ENCODE peak calls at places on chromosomes 5 and 9, in seven cellular contexts. C is CD4-positive, alpha-beta memory T cell; B is activated naive CD8-positive, alpha-beta T cell treated with anti-CD3 and anti-CD28 coated beads, Interleukin-2, amount 50 U/mL, for 24 hours; T is iPS-NIHi11; O is memory B cell; J is left ventricle myocardium inferior; I is C1 segment of cervical spinal cord. W is an unnamed sample.
A peak's percentile ranks its signal among the peaks of the same experiment; 100 is the strongest.

GRCh38 chr9:89349607-89350006 is 31.3 kb downstream of the SECISBP2 start:
- DNase-seq in C (no peak), B (no peak), T (no peak), O (no peak), J (no peak), I (no peak), W (no peak)

GRCh38 chr5:173454764-173455598 is 126.8 kb upstream of the STC2 start:
- DNase-seq in C (no peak), B (no peak), T (no peak), O (no peak), J (peak; percentile 52), I (no peak), W (no peak)

GRCh38 chr5:90503596-90503995 is 25.8 kb downstream of the LYSMD3 start:
- DNase-seq in C (no peak), B (no peak), T (no peak), O (no peak), J (no peak), I (no peak), W (no peak)

GRCh38 chr5:138844812-138845513 is 30.2 kb downstream of the LRRTM2 start:
- DNase-seq in C (no peak), B (no peak), T (no peak), O (no peak), J (no peak), I (no peak), W (no peak)

GRCh38 chr9:131693651-131694597 is 46.0 kb downstream of the RAPGEF1 start:
- DNase-seq in C (no peak), B (no peak), T (no peak), O (no peak), J (no peak), I (no peak), W (no peak)

GRCh38 chr9:89622933-89623861 is 18.4 kb downstream of the GADD45G start:
- DNase-seq in C (no peak), B (no peak), T (no peak), O (no peak), J (no peak), I (no peak), W (no peak)

GRCh38 chr5:15774632-15775031 is 274.7 kb downstream of the FBXL7 start:
- DNase-seq in C (no peak), B (no peak), T (peak; percentile 26), O (no peak), J (no peak), I (no peak), W (no peak)

GRCh38 chr5:149747141-149747832 is 17.2 kb downstream of the PPARGC1B start:
- DNase-seq in C (no peak), B (no peak), T (peak; percentile 65), O (no peak), J (no peak), I (no peak), W (no peak)

GRCh38 chr9:15834541-15834940 is 281.7 kb downstream of the CCDC171 start:
- DNase-seq in C (no peak), B (no peak), T (no peak), O (no peak), J (no peak), I (no peak), W (no peak)

GRCh38 chr5:51416149-51416548 is 32.9 kb downstream of the ISL1 start:
- DNase-seq in C (no peak), B (no peak), T (no peak), O (no peak), J (no peak), I (no peak), W (no peak)

GRCh38 chr5:123285122-123286011 is 137.8 kb downstream of the CEP120 start:
- DNase-seq in C (no peak), B (no peak), T (peak; percentile 57), O (no peak), J (no peak), I (no peak), W (no peak)

GRCh38 chr9:77826621-77827020 is 178.5 kb upstream of the GNA14 start:
- DNase-seq in C (no peak), B (no peak), T (no peak), O (no peak), J (no peak), I (no peak), W (no peak)

GRCh38 chr9:254516-254915 is 39.9 kb downstream of the DOCK8 start:
- DNase-seq in C (no peak), B (no peak), T (peak; percentile 15), O (no peak), J (no peak), I (no peak), W (no peak)

GRCh38 chr5:64666058-64666457 is 24.2 kb upstream of the SHISAL2B start:
- DNase-seq in C (no peak), B (no peak), T (no peak), O (no peak), J (no peak), I (no peak), W (no peak)

GRCh38 chr5:62475072-62475471 is 62.5 kb downstream of the IPO11 start:
- DNase-seq in C (no peak), B (no peak), T (no peak), O (no peak), J (no peak), I (no peak), W (no peak)

GRCh38 chr5:142830241-142831018 is 60.3 kb downstream of the ARHGAP26 start:
- DNase-seq in C (no peak), B (no peak), T (no peak), O (no peak), J (no peak), I (no peak), W (no peak)

GRCh38 chr5:133731951-133732350 is 119.6 kb upstream of the FSTL4 start:
- DNase-seq in C (no peak), B (no peak), T (no peak), O (no peak), J (no peak), I (no peak), W (no peak)

GRCh38 chr5:180271205-180271604 is 20.7 kb downstream of the MAPK9 start:
- DNase-seq in C (no peak), B (no peak), T (no peak), O (no peak), J (no peak), I (no peak), W (no peak)

GRCh38 chr5:113047234-113047633 is 70.6 kb downstream of the DCP2 start:
- DNase-seq in C (no peak), B (no peak), T (no peak), O (no peak), J (no peak), I (no peak), W (no peak)

GRCh38 chr5:17305964-17306725 is 88.7 kb downstream of the BASP1 start:
- DNase-seq in C (no peak), B (no peak), T (no peak), O (no peak), J (no peak), I (no peak), W (no peak)

GRCh38 chr5:84825616-84826015 is 440.9 kb upstream of the EDIL3 start:
- DNase-seq in C (no peak), B (no peak), T (no peak), O (no peak), J (no peak), I (no peak), W (no peak)

GRCh38 chr5:57221049-57221568 is 47.2 kb downstream of the GPBP1 start:
- DNase-seq in C (peak; percentile 44), B (no peak), T (peak; percentile 29), O (peak; percentile 55), J (no peak), I (no peak), W (no peak)

GRCh38 chr9:119216891-119217290 is 152.3 kb downstream of the BRINP1 start:
- DNase-seq in C (no peak), B (no peak), T (no peak), O (no peak), J (peak; percentile 20), I (no peak), W (no peak)

GRCh38 chr5:139904566-139905400 is 109.2 kb downstream of the PSD2 start:
- DNase-seq in C (no peak), B (no peak), T (peak; percentile 73), O (no peak), J (no peak), I (no peak), W (no peak)

GRCh38 chr5:159184236-159184635 is 25.1 kb downstream of the RNF145 start:
- DNase-seq in C (no peak), B (no peak), T (no peak), O (no peak), J (no peak), I (no peak), W (no peak)

GRCh38 chr5:95901676-95902646 is 59.7 kb downstream of the ELL2 start:
- DNase-seq in C (no peak), B (no peak), T (no peak), O (no peak), J (no peak), I (no peak), W (no peak)

GRCh38 chr9:134182554-134183219 is 18.3 kb upstream of the RNU6ATAC start:
- DNase-seq in C (no peak), B (no peak), T (no peak), O (no peak), J (no peak), I (no peak), W (no peak)

GRCh38 chr5:94241288-94241651 is 377.1 kb downstream of the KIAA0825 start:
- DNase-seq in C (no peak), B (no peak), T (no peak), O (no peak), J (no peak), I (no peak), W (no peak)

GRCh38 chr5:172906436-172906835 is 52.8 kb upstream of the RPL26L1 start:
- DNase-seq in C (no peak), B (no peak), T (no peak), O (no peak), J (no peak), I (no peak), W (no peak)

W was measured in activated gamma-delta T cell treated with anti-CD3 and anti-CD28 coated beads, Interleukin-2, amount 50 U/mL, for 16 hours.